ENCODE peak calls at places on chromosomes 2 and 18, in four cellular contexts. Y, L, R and X are unnamed samples.

GRCh38 chr2:18915227-18915626 is 325.9 kb upstream of the NT5C1B start:
- DNase-seq in Y (no peak), L (no peak), R (no peak), X (no peak)

GRCh38 chr18:7084080-7084765 is 33.4 kb downstream of the LAMA1 start:
- DNase-seq in R (peak; percentile 68), L (no peak), Y (no peak), X (no peak)

GRCh38 chr2:215530191-215530968 is 94.5 kb upstream of the FN1 start:
- DNase-seq in Y (no peak), R (peak; percentile 86), L (no peak), X (no peak)

GRCh38 chr18:3604626-3605408 is 154.8 kb downstream of the TGIF1 start:
- DNase-seq in Y (no peak), L (no peak), R (peak; percentile 91), X (peak; percentile 42)

GRCh38 chr2:32963941-32964340 is 17.2 kb downstream of the LTBP1 start:
- DNase-seq in Y (no peak), R (no peak), L (no peak), X (no peak)

GRCh38 chr2:46273919-46274318 is 23.3 kb upstream of the EPAS1 start:
- DNase-seq in L (no peak), R (no peak), Y (no peak), X (no peak)

GRCh38 chr2:147846382-147847081 is 1.7 kb downstream of the ACVR2A start:
- DNase-seq in R (peak; percentile 29), Y (no peak), L (no peak), X (no peak)

GRCh38 chr18:12264854-12265253 is 10.7 kb downstream of the CIDEA start:
- DNase-seq in R (no peak), Y (no peak), L (no peak), X (no peak)

GRCh38 chr2:85273732-85274731 is 53.8 kb downstream of the TGOLN2 start:
- DNase-seq in L (peak; percentile 30), R (peak; percentile 96), Y (no peak), X (peak; percentile 12)

GRCh38 chr2:240391111-240392051 is 44.1 kb upstream of the GPC1 start:
- DNase-seq in Y (peak; percentile 66), L (no peak), R (no peak), X (no peak)

GRCh38 chr2:10452334-10452733 is 4.2 kb upstream of the ODC1 start:
- DNase-seq in Y (no peak), L (peak; percentile 82), R (peak; percentile 96), X (no peak)

GRCh38 chr18:22394428-22394827 is 23.3 kb downstream of the CTAGE1 start:
- DNase-seq in Y (no peak), L (no peak), R (no peak), X (no peak)

GRCh38 chr2:39583781-39584180 is 81.9 kb upstream of the TMEM178A start:
- DNase-seq in R (no peak), L (no peak), Y (no peak), X (no peak)

GRCh38 chr18:35634376-35634775 is 52.8 kb downstream of the GALNT1 start:
- DNase-seq in L (no peak), R (no peak), Y (no peak), X (no peak)

GRCh38 chr18:9275890-9276289 is 58.7 kb upstream of the TWSG1 start:
- DNase-seq in R (no peak), L (no peak), Y (no peak), X (no peak)

GRCh38 chr2:98269274-98269673 is 77.0 kb upstream of the CNGA3 start:
- DNase-seq in L (peak; percentile 17), Y (no peak), R (peak; percentile 43), X (peak; percentile 82)

GRCh38 chr2:176039375-176039774 is 37.3 kb upstream of the LNPK start:
- DNase-seq in R (no peak), L (no peak), Y (no peak), X (no peak)

GRCh38 chr18:13003466-13003896 is 12.3 kb downstream of the CEP192 start:
- DNase-seq in Y (no peak), L (no peak), R (peak; percentile 48), X (peak; percentile 29)

GRCh38 chr2:172549131-172549530 is 6.8 kb upstream of the PDK1 start:
- DNase-seq in L (no peak), R (no peak), Y (no peak), X (peak; percentile 92)

GRCh38 chr18:35122586-35123224 is 81.5 kb downstream of the MAPRE2 start:
- DNase-seq in Y (no peak), L (no peak), R (no peak), X (peak; percentile 28)

GRCh38 chr2:18440141-18440605 is 120.3 kb downstream of the RDH14 start:
- DNase-seq in R (peak; percentile 8), Y (no peak), L (no peak), X (peak; percentile 75)

GRCh38 chr2:224442092-224442999 is 40.4 kb upstream of the FAM124B start:
- DNase-seq in Y (peak; percentile 81), R (no peak), L (peak; percentile 35), X (peak; percentile 85)

GRCh38 chr2:171811229-171811628 is 82.8 kb downstream of the SLC25A12 start:
- DNase-seq in R (peak; percentile 20), L (no peak), Y (no peak), X (peak; percentile 49)

GRCh38 chr2:217919781-217920351 is 82.9 kb downstream of the TNS1 start:
- DNase-seq in Y (peak; percentile 80), R (no peak), L (no peak), X (no peak)

GRCh38 chr2:73133566-73134227 is 20.9 kb upstream of the RAB11FIP5 start:
- DNase-seq in R (no peak), Y (no peak), L (no peak), X (no peak)

GRCh38 chr2:134252092-134252775 is 1.6 kb upstream of the MGAT5 start:
- DNase-seq in L (peak; percentile 46), Y (no peak), R (peak; percentile 65), X (no peak)

GRCh38 chr2:232488097-232488711 is 570 bp upstream of the ECEL1 start:
- DNase-seq in R (no peak), L (no peak), Y (peak; percentile 60), X (no peak)

GRCh38 chr2:70367722-70368323 is 66.0 kb upstream of the FAM136A start:
- DNase-seq in L (peak; percentile 28), R (peak; percentile 50), Y (no peak), X (no peak)